ENCODE peak calls at places on chromosomes 13 and 19, in eight cellular contexts. One of them, this sample, is unnamed.

GRCh38 chr13:99376924-99377323 is 69.7 kb upstream of the GPR183 start:
- DNase-seq in epithelial cell of esophagus: no peak
- DNase-seq in brain microvascular endothelial cell: no peak
- DNase-seq in psoas muscle: no peak
- DNase-seq in AG09319: no peak
- DNase-seq in AG09309: no peak
- DNase-seq in lower lobe of right lung: no peak
- DNase-seq in WTC11: no peak
- DNase-seq in this sample: no peak

GRCh38 chr19:34336781-34337271 is 28.2 kb upstream of the GPI start:
- DNase-seq in psoas muscle: no peak
- DNase-seq in lower lobe of right lung: no peak
- DNase-seq in epithelial cell of esophagus: peak
- DNase-seq in AG09309: no peak
- DNase-seq in brain microvascular endothelial cell: no peak
- DNase-seq in WTC11: no peak
- DNase-seq in AG09319: no peak
- DNase-seq in this sample: peak

GRCh38 chr13:73800011-73800410 is 334.2 kb downstream of the KLF12 start:
- DNase-seq in psoas muscle: no peak
- DNase-seq in epithelial cell of esophagus: no peak
- DNase-seq in AG09319: no peak
- DNase-seq in brain microvascular endothelial cell: no peak
- DNase-seq in WTC11: no peak
- DNase-seq in lower lobe of right lung: no peak
- DNase-seq in AG09309: no peak
- DNase-seq in this sample: no peak

GRCh38 chr13:99140831-99141230 is 59.8 kb upstream of the UBAC2 start:
- DNase-seq in brain microvascular endothelial cell: no peak
- DNase-seq in AG09309: no peak
- DNase-seq in lower lobe of right lung: no peak
- DNase-seq in psoas muscle: no peak
- DNase-seq in AG09319: no peak
- DNase-seq in WTC11: no peak
- DNase-seq in epithelial cell of esophagus: no peak
- DNase-seq in this sample: no peak

GRCh38 chr13:46288570-46289259 is 77.0 kb downstream of the LRRC63 start:
- DNase-seq in epithelial cell of esophagus: peak
- DNase-seq in psoas muscle: no peak
- DNase-seq in AG09319: no peak
- DNase-seq in AG09309: no peak
- DNase-seq in brain microvascular endothelial cell: peak
- DNase-seq in lower lobe of right lung: no peak
- DNase-seq in WTC11: no peak
- DNase-seq in this sample: peak

GRCh38 chr19:4929186-4929585 is 19.9 kb downstream of the UHRF1 start:
- DNase-seq in AG09319: no peak
- DNase-seq in lower lobe of right lung: no peak
- DNase-seq in brain microvascular endothelial cell: peak
- DNase-seq in epithelial cell of esophagus: no peak
- DNase-seq in WTC11: no peak
- DNase-seq in psoas muscle: peak
- DNase-seq in AG09309: no peak
- DNase-seq in this sample: no peak

GRCh38 chr19:53810891-53811290 is 13.2 kb downstream of the NLRP12 start:
- DNase-seq in epithelial cell of esophagus: no peak
- DNase-seq in WTC11: no peak
- DNase-seq in brain microvascular endothelial cell: no peak
- DNase-seq in psoas muscle: no peak
- DNase-seq in lower lobe of right lung: no peak
- DNase-seq in AG09319: no peak
- DNase-seq in AG09309: no peak
- DNase-seq in this sample: no peak

GRCh38 chr19:11338569-11339253 is 746 bp downstream of the RAB3D start:
- DNase-seq in WTC11: no peak
- DNase-seq in epithelial cell of esophagus: peak
- DNase-seq in AG09309: no peak
- DNase-seq in psoas muscle: no peak
- DNase-seq in brain microvascular endothelial cell: no peak
- DNase-seq in lower lobe of right lung: peak
- DNase-seq in AG09319: no peak
- DNase-seq in this sample: no peak

GRCh38 chr19:1486720-1487575 is 3.2 kb downstream of the PCSK4 start:
- DNase-seq in lower lobe of right lung: no peak
- DNase-seq in AG09319: no peak
- DNase-seq in epithelial cell of esophagus: no peak
- DNase-seq in AG09309: no peak
- DNase-seq in psoas muscle: no peak
- DNase-seq in brain microvascular endothelial cell: no peak
- DNase-seq in WTC11: no peak
- DNase-seq in this sample: no peak

GRCh38 chr13:65034266-65034665 is 2195.9 kb downstream of the PCDH9 start:
- DNase-seq in psoas muscle: no peak
- DNase-seq in epithelial cell of esophagus: no peak
- DNase-seq in WTC11: peak
- DNase-seq in AG09309: no peak
- DNase-seq in AG09319: no peak
- DNase-seq in lower lobe of right lung: no peak
- DNase-seq in brain microvascular endothelial cell: no peak
- DNase-seq in this sample: no peak

GRCh38 chr19:47587295-47587694 is 14.3 kb upstream of the ZNF541 start:
- DNase-seq in psoas muscle: no peak
- DNase-seq in epithelial cell of esophagus: peak
- DNase-seq in AG09309: no peak
- DNase-seq in lower lobe of right lung: no peak
- DNase-seq in AG09319: no peak
- DNase-seq in brain microvascular endothelial cell: no peak
- DNase-seq in WTC11: no peak
- DNase-seq in this sample: no peak

GRCh38 chr19:47111081-47111589 is 2.4 kb downstream of the ZC3H4 start:
- DNase-seq in lower lobe of right lung: peak
- DNase-seq in WTC11: no peak
- DNase-seq in epithelial cell of esophagus: no peak
- DNase-seq in brain microvascular endothelial cell: no peak
- DNase-seq in psoas muscle: no peak
- DNase-seq in AG09309: no peak
- DNase-seq in AG09319: no peak
- DNase-seq in this sample: peak

GRCh38 chr19:56595548-56595899 is 422 bp downstream of the ZNF71 start:
- DNase-seq in lower lobe of right lung: no peak
- DNase-seq in brain microvascular endothelial cell: peak
- DNase-seq in AG09319: no peak
- DNase-seq in WTC11: no peak
- DNase-seq in AG09309: no peak
- DNase-seq in psoas muscle: no peak
- DNase-seq in epithelial cell of esophagus: no peak
- DNase-seq in this sample: no peak

GRCh38 chr19:18208098-18208951 is 4.5 kb upstream of the RAB3A start:
- DNase-seq in epithelial cell of esophagus: no peak
- DNase-seq in lower lobe of right lung: peak
- DNase-seq in AG09319: peak
- DNase-seq in psoas muscle: peak
- DNase-seq in AG09309: peak
- DNase-seq in WTC11: peak
- DNase-seq in brain microvascular endothelial cell: peak
- DNase-seq in this sample: peak

GRCh38 chr13:65472336-65472735 is 1757.8 kb downstream of the PCDH9 start:
- DNase-seq in AG09319: no peak
- DNase-seq in brain microvascular endothelial cell: no peak
- DNase-seq in lower lobe of right lung: no peak
- DNase-seq in WTC11: no peak
- DNase-seq in AG09309: peak
- DNase-seq in psoas muscle: no peak
- DNase-seq in epithelial cell of esophagus: no peak
- DNase-seq in this sample: no peak

GRCh38 chr13:48232420-48233096 is 448 bp upstream of the ITM2B start:
- DNase-seq in lower lobe of right lung: no peak
- DNase-seq in brain microvascular endothelial cell: no peak
- DNase-seq in AG09309: no peak
- DNase-seq in epithelial cell of esophagus: no peak
- DNase-seq in AG09319: no peak
- DNase-seq in WTC11: no peak
- DNase-seq in psoas muscle: no peak
- DNase-seq in this sample: no peak

GRCh38 chr13:108980237-108980636 is 350.8 kb downstream of the MYO16 start:
- DNase-seq in brain microvascular endothelial cell: no peak
- DNase-seq in AG09309: no peak
- DNase-seq in WTC11: no peak
- DNase-seq in AG09319: no peak
- DNase-seq in psoas muscle: no peak
- DNase-seq in lower lobe of right lung: no peak
- DNase-seq in epithelial cell of esophagus: no peak
- DNase-seq in this sample: no peak

GRCh38 chr13:111252449-111253124 is 67.9 kb upstream of the TEX29 start:
- DNase-seq in WTC11: no peak
- DNase-seq in AG09309: no peak
- DNase-seq in lower lobe of right lung: no peak
- DNase-seq in AG09319: no peak
- DNase-seq in brain microvascular endothelial cell: no peak
- DNase-seq in psoas muscle: no peak
- DNase-seq in epithelial cell of esophagus: peak
- DNase-seq in this sample: no peak

GRCh38 chr19:40663712-40664692 is 26.4 kb downstream of the NUMBL start:
- DNase-seq in lower lobe of right lung: no peak
- DNase-seq in brain microvascular endothelial cell: peak
- DNase-seq in AG09309: no peak
- DNase-seq in epithelial cell of esophagus: no peak
- DNase-seq in AG09319: no peak
- DNase-seq in WTC11: no peak
- DNase-seq in psoas muscle: no peak
- DNase-seq in this sample: no peak

GRCh38 chr13:111317571-111318360 is 2.7 kb upstream of the TEX29 start:
- DNase-seq in WTC11: no peak
- DNase-seq in psoas muscle: no peak
- DNase-seq in lower lobe of right lung: no peak
- DNase-seq in brain microvascular endothelial cell: no peak
- DNase-seq in AG09309: no peak
- DNase-seq in epithelial cell of esophagus: no peak
- DNase-seq in AG09319: no peak
- DNase-seq in this sample: no peak

GRCh38 chr19:45254044-45254531 is 3.0 kb downstream of the MARK4 start:
- DNase-seq in lower lobe of right lung: no peak
- DNase-seq in brain microvascular endothelial cell: no peak
- DNase-seq in AG09319: no peak
- DNase-seq in WTC11: peak
- DNase-seq in epithelial cell of esophagus: no peak
- DNase-seq in psoas muscle: no peak
- DNase-seq in AG09309: no peak
- DNase-seq in this sample: no peak
- TF ChIP-seq CTCF in lower lobe of right lung: peak
- TF ChIP-seq CTCF in brain microvascular endothelial cell: peak
- TF ChIP-seq CTCF in AG09319: peak
- TF ChIP-seq CTCF in WTC11: no peak
- TF ChIP-seq CTCF in epithelial cell of esophagus: peak
- TF ChIP-seq CTCF in psoas muscle: peak
- TF ChIP-seq CTCF in AG09309: peak
- TF ChIP-seq CTCF in this sample: no peak

GRCh38 chr13:37806666-37807065 is 62.9 kb downstream of the TRPC4 start:
- DNase-seq in AG09309: no peak
- DNase-seq in AG09319: no peak
- DNase-seq in psoas muscle: no peak
- DNase-seq in epithelial cell of esophagus: peak
- DNase-seq in brain microvascular endothelial cell: no peak
- DNase-seq in WTC11: no peak
- DNase-seq in lower lobe of right lung: no peak
- DNase-seq in this sample: peak
- TF ChIP-seq CTCF in AG09309: no peak
- TF ChIP-seq CTCF in AG09319: no peak
- TF ChIP-seq CTCF in psoas muscle: no peak
- TF ChIP-seq CTCF in epithelial cell of esophagus: peak
- TF ChIP-seq CTCF in brain microvascular endothelial cell: peak
- TF ChIP-seq CTCF in WTC11: no peak
- TF ChIP-seq CTCF in lower lobe of right lung: no peak
- TF ChIP-seq CTCF in this sample: no peak

DNA sequence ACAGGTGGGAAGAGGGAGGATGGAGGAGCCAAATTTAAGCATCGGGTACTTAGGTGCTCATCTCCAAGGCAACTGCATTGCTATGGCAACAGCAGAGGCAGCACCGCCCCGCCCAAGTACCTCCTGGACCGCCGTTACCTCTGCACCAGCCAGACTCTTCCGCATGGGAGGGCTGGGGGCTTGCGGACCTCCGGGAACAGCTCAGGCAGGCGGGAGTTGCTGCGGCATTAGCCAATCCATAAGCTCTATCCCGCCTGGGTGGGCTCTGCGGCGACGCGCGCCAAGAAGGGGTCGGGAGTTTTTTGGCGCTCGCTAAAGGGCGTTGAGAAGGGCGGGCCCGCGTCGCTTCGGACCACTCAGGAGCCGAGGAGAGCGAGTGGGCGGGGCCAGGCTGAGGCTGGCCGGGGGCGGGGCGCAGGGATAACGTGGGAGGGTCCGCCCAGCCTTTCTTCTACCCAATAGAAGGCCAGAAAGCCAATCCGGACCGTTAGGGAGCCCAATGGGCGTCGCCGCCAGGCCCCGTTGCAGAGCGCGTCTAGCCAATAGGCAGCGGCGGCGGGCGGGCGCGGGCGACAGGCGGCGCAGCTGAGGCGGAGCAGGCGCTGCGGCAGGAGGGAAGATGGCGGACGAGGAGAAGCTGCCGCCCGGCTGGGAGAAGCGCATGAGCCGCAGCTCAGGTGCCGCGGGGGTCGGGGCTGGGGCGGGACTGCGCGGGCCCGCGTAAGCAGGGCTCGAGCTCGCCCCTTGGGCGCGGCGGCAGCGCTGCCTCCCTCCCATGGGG is at the start of gene PIN1:
- DNase-seq in WTC11: peak
- DNase-seq in psoas muscle: peak
- DNase-seq in lower lobe of right lung: peak
- DNase-seq in brain microvascular endothelial cell: peak
- DNase-seq in AG09309: peak
- DNase-seq in AG09319: peak
- DNase-seq in epithelial cell of esophagus: peak
- DNase-seq in this sample: peak
- TF ChIP-seq CTCF in WTC11: no peak
- TF ChIP-seq CTCF in psoas muscle: peak
- TF ChIP-seq CTCF in lower lobe of right lung: peak
- TF ChIP-seq CTCF in brain microvascular endothelial cell: peak
- TF ChIP-seq CTCF in AG09309: peak
- TF ChIP-seq CTCF in AG09319: peak
- TF ChIP-seq CTCF in epithelial cell of esophagus: no peak
- TF ChIP-seq CTCF in this sample: no peak

DNA sequence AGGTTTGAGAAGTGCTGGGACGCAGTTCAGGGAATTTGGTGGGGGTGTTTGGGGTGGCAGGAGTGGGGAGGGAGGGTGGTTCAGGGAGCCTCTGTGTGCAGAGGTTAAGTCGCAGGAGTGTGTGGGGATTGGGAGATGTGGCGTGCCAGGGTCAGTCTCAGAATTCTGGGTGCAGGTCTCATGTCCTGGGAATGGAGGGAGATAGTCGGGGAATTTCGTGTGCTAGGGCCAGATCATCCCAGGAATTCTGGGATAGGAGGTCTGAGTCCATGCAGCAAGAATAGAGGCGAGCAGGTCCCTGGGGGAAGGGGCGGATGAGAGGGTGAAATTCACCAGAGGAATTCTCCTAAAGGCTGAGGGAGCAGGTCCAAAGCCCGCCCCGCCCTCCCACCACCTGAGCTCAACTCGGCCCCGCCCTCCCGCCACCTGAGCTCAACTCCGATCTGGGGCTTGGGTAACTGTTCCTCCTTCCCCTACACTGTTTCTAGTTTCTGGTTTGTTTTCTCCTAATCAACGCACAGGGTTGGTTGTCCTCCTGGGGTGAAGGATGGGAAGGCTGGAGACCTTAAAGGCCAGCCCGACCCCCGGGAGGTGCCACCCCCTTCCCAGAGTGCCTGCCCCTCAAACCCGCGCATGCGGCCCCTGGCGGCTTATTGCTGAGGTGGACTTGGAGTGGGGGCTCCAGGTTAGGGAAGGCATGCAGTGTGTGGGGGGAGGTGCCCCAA is 15.2 kb downstream of the KCNC3 start:
- DNase-seq in psoas muscle: no peak
- DNase-seq in lower lobe of right lung: no peak
- DNase-seq in WTC11: peak
- DNase-seq in epithelial cell of esophagus: no peak
- DNase-seq in AG09319: no peak
- DNase-seq in AG09309: no peak
- DNase-seq in brain microvascular endothelial cell: no peak
- DNase-seq in this sample: peak
- TF ChIP-seq CTCF in psoas muscle: no peak
- TF ChIP-seq CTCF in lower lobe of right lung: no peak
- TF ChIP-seq CTCF in WTC11: no peak
- TF ChIP-seq CTCF in epithelial cell of esophagus: no peak
- TF ChIP-seq CTCF in AG09319: no peak
- TF ChIP-seq CTCF in AG09309: no peak
- TF ChIP-seq CTCF in brain microvascular endothelial cell: no peak
- TF ChIP-seq CTCF in this sample: no peak